ENCODE peak calls at places on chromosomes 3 and 15, in four cellular contexts. A is neuronal stem cell, M is AG04450, O is cardiac muscle cell. X is an unnamed sample.

GRCh38 chr15:64071931-64072765 is 21.5 kb downstream of the CIAO2A start:
- DNase-seq in A (no peak), M (no peak), O (no peak), X (no peak)

GRCh38 chr15:67066041-67067021 is 929 bp downstream of the SMAD3 start:
- DNase-seq in A (peak), M (no peak), O (peak), X (no peak)

GRCh38 chr3:138442433-138442832 is 8.0 kb downstream of the ESYT3 start:
- DNase-seq in A (no peak), M (no peak), O (no peak), X (peak)

GRCh38 chr15:94069834-94070233 is 161.5 kb upstream of the MCTP2 start:
- DNase-seq in A (no peak), M (no peak), O (no peak), X (no peak)

GRCh38 chr15:60777558-60777957 is 298.6 kb upstream of the ICE2 start:
- DNase-seq in A (no peak), M (no peak), O (no peak), X (no peak)

GRCh38 chr3:139304383-139304782 is 39.4 kb upstream of the MRPS22 start:
- DNase-seq in A (no peak), M (no peak), O (no peak), X (peak)

GRCh38 chr15:58597943-58598828 is 151.3 kb downstream of the ADAM10 start:
- DNase-seq in A (no peak), M (no peak), O (no peak), X (no peak)

GRCh38 chr15:61049003-61049402 is 180.1 kb downstream of the RORA start:
- DNase-seq in A (no peak), M (no peak), O (no peak), X (peak)

GRCh38 chr15:45439521-45439931 is 61.2 kb upstream of the GATM start:
- DNase-seq in A (no peak), M (no peak), O (no peak), X (no peak)

GRCh38 chr15:41832875-41833274 is 5.0 kb downstream of the JMJD7 start:
- DNase-seq in A (no peak), M (no peak), O (no peak), X (no peak)

GRCh38 chr3:72797773-72798543 is 50.3 kb downstream of the SHQ1 start:
- DNase-seq in A (no peak), M (no peak), O (peak), X (no peak)

GRCh38 chr3:42214565-42215283 is 51.3 kb downstream of the CCK start:
- DNase-seq in A (no peak), M (no peak), O (no peak), X (peak)

GRCh38 chr3:64381369-64381768 is 156.1 kb upstream of the PRICKLE2 start:
- DNase-seq in A (no peak), M (no peak), O (no peak), X (no peak)

GRCh38 chr3:126019683-126020082 is 50.7 kb downstream of the ROPN1B start:
- DNase-seq in A (no peak), M (no peak), O (no peak), X (no peak)

GRCh38 chr15:101489236-101489632 is 273 bp downstream of the PCSK6 start:
- DNase-seq in A (no peak), M (no peak), O (peak), X (peak)

GRCh38 chr3:156161172-156161571 is 40.8 kb downstream of the KCNAB1 start:
- DNase-seq in A (no peak), M (no peak), O (no peak), X (no peak)

GRCh38 chr15:62999923-63000484 is 42.5 kb upstream of the TPM1 start:
- DNase-seq in A (peak), M (no peak), O (no peak), X (no peak)

GRCh38 chr3:12188328-12188648 is 29.6 kb upstream of the TIMP4 start:
- DNase-seq in A (no peak), M (no peak), O (no peak), X (no peak)

GRCh38 chr3:158725348-158725966 is 6.8 kb downstream of the RARRES1 start:
- DNase-seq in A (no peak), M (peak), O (no peak), X (peak)

GRCh38 chr3:25782938-25783660 is at the start of gene NGLY1:
- DNase-seq in A (peak), M (peak), O (peak), X (peak)

GRCh38 chr15:41494190-41494921 is 682 bp downstream of the ITPKA start:
- DNase-seq in A (peak), M (no peak), O (peak), X (no peak)

GRCh38 chr15:71957026-71957425 is 146.7 kb downstream of the NR2E3 start:
- DNase-seq in A (no peak), M (no peak), O (no peak), X (no peak)

GRCh38 chr3:110311526-110311925 is 760.1 kb upstream of the NECTIN3 start:
- DNase-seq in A (no peak), M (no peak), O (no peak), X (no peak)

GRCh38 chr3:72143322-72143721 is 358.4 kb upstream of the PROK2 start:
- DNase-seq in A (no peak), M (no peak), O (no peak), X (no peak)

GRCh38 chr15:88449581-88449980 is 17.6 kb downstream of the MRPL46 start:
- DNase-seq in A (no peak), M (no peak), O (no peak), X (no peak)

GRCh38 chr3:33482126-33482525 is 41.9 kb upstream of the UBP1 start:
- DNase-seq in A (no peak), M (no peak), O (no peak), X (peak)

GRCh38 chr15:52427804-52428203 is 100.9 kb downstream of the MYO5A start:
- DNase-seq in A (no peak), M (peak), O (peak), X (peak)

GRCh38 chr3:50251220-50251619 is 15.2 kb downstream of the GNAI2 start:
- DNase-seq in A (no peak), M (no peak), O (no peak), X (peak)

GRCh38 chr3:47781326-47781684 is 388 bp downstream of the SMARCC1 start:
- DNase-seq in A (peak), M (no peak), O (peak), X (peak)

GRCh38 chr3:159045279-159045678 is 243.4 kb downstream of the MFSD1 start:
- DNase-seq in A (no peak), M (no peak), O (no peak), X (no peak)

GRCh38 chr15:99477745-99478525 is 87.8 kb upstream of the MEF2A start:
- DNase-seq in A (no peak), M (no peak), O (no peak), X (no peak)

GRCh38 chr3:69014022-69014580 is 617 bp upstream of the EOGT start:
- DNase-seq in A (no peak), M (no peak), O (no peak), X (no peak)

GRCh38 chr3:117633207-117633606 is 923.6 kb downstream of the TUSC7 start:
- DNase-seq in A (no peak), M (no peak), O (no peak), X (no peak)

GRCh38 chr3:117632191-117632590 is 922.6 kb downstream of the TUSC7 start:
- DNase-seq in A (no peak), M (no peak), O (no peak), X (no peak)

GRCh38 chr3:117637666-117638065 is 928.1 kb downstream of the TUSC7 start:
- DNase-seq in A (no peak), M (no peak), O (no peak), X (no peak)
- H3K4me3 ChIP-seq in A (no peak), M (no peak), O (no peak), X (no peak)

DNA sequence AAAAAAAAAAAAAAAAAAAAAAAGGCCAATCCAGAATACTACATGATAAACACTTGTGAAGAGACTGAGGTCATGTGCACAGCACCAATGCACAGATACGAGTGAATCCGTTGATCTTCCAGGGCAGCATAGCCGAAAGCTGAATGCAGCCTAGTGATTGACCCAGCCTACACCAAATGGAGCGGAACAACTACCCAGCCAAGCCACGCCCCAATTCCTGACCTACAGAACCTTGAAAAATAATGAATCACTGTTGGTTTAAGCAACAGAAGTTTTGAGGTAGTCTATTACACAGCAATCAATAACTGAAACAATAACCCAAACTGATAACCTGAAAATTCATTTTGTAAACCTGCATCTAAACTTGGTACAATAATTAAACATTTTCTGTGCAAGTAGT is 361.0 kb downstream of the FHIT start:
- DNase-seq in A (no peak), M (no peak), O (no peak), X (no peak)
- H3K4me3 ChIP-seq in A (no peak), M (no peak), O (no peak), X (no peak)

GRCh38 chr15:79166311-79166955 is 75.9 kb upstream of the RASGRF1 start:
- DNase-seq in A (no peak), M (no peak), O (no peak), X (no peak)

GRCh38 chr15:79161837-79162508 is 71.4 kb upstream of the RASGRF1 start:
- DNase-seq in A (no peak), M (no peak), O (no peak), X (no peak)

GRCh38 chr15:79163395-79163794 is 72.8 kb upstream of the RASGRF1 start:
- DNase-seq in A (no peak), M (no peak), O (no peak), X (no peak)

GRCh38 chr15:79164465-79164864 is 73.9 kb upstream of the RASGRF1 start:
- DNase-seq in A (no peak), M (no peak), O (no peak), X (no peak)

GRCh38 chr15:79164043-79164442 is 73.5 kb upstream of the RASGRF1 start:
- DNase-seq in A (no peak), M (no peak), O (no peak), X (no peak)
- H3K4me3 ChIP-seq in A (no peak), M (no peak), O (no peak), X (no peak)

GRCh38 chr15:48883699-48884098 is 5.8 kb downstream of the EID1 start:
- DNase-seq in A (no peak), M (no peak), O (no peak), X (no peak)

GRCh38 chr15:48877630-48878595 is at the start of gene EID1:
- DNase-seq in A (peak), M (peak), O (peak), X (peak)

GRCh38 chr15:48876057-48876456 is 1.9 kb upstream of the EID1 start:
- DNase-seq in A (no peak), M (no peak), O (no peak), X (no peak)

GRCh38 chr15:48875241-48875640 is 2.7 kb upstream of the EID1 start:
- DNase-seq in A (no peak), M (no peak), O (no peak), X (no peak)

DNA sequence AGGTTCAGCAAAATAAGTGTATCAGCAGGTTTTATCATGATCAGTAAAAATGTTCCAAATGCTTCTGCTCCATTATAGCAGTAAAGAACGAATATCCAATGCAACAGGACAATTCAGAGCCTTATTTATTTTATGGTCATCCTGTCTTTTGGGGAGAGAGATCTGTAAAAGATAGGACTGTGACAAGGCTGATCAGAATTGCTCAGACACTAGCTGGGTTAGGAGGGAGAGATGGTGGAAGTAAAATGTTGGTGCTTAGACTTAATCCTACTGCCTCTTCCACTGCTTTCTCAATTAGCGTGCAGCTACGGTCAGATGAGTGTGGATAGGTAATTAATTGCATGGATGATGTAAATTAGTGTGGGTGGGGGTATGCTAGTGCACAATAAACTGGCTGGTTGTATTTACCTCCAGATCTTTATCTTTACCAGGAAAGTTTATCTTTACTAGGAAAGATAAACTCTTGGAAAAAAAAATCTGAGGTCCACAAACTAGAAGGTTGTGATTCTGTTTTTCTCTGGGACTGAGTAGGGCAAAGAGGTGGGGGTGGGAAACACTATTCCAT is 2.2 kb downstream of the EID1 start:
- DNase-seq in A (no peak), M (no peak), O (no peak), X (no peak)
- H3K4me3 ChIP-seq in A (no peak), M (peak), O (no peak), X (peak)